ENCODE peak calls at places on chromosomes 4 and X, in six cellular contexts. O is NCI-H69, U is WTC11, R is adipocyte, L is HEK293T, F is hippocampal formation. G is an unnamed sample.

GRCh38 chr4:14054391-14054790 is 426.9 kb upstream of the BOD1L1 start:
- DNase-seq in U (no peak), F (no peak), L (no peak), O (no peak), R (no peak), G (no peak)

GRCh38 chrX:149699761-149700160 is 12.1 kb upstream of the MAGEA11 start:
- DNase-seq in F (no peak), L (no peak), R (no peak), O (no peak), U (no peak), G (no peak)

GRCh38 chr4:169383724-169384123 is 113.0 kb upstream of the SH3RF1 start:
- DNase-seq in L (no peak), O (no peak), R (peak), U (no peak), F (no peak), G (no peak)

GRCh38 chrX:154002215-154002719 is 17.4 kb downstream of the IRAK1 start:
- DNase-seq in O (peak), F (no peak), U (no peak), R (peak), L (no peak), G (peak)

GRCh38 chrX:53421772-53422090 is 723 bp downstream of the SMC1A start:
- DNase-seq in L (no peak), R (peak), U (no peak), F (no peak), O (no peak), G (no peak)

GRCh38 chrX:9466115-9466495 is 1.2 kb downstream of the TBL1X start:
- DNase-seq in O (peak), U (peak), L (peak), R (peak), F (no peak), G (no peak)

GRCh38 chr4:53479731-53480525 is 102.5 kb downstream of the FIP1L1 start:
- DNase-seq in L (no peak), O (no peak), F (no peak), U (no peak), R (peak), G (no peak)

GRCh38 chr4:91840359-91840758 is 463.4 kb upstream of the GRID2 start:
- DNase-seq in U (no peak), F (no peak), L (peak), O (peak), R (no peak), G (no peak)

GRCh38 chrX:103304705-103305104 is 6.1 kb downstream of the BEX2 start:
- DNase-seq in O (no peak), L (no peak), U (no peak), F (no peak), R (no peak), G (no peak)

GRCh38 chr4:1656132-1656531 is 28.0 kb downstream of the FAM53A start:
- DNase-seq in R (no peak), O (no peak), L (no peak), F (no peak), U (no peak), G (no peak)

GRCh38 chr4:89249716-89250361 is 57.8 kb downstream of the GPRIN3 start:
- DNase-seq in L (no peak), R (no peak), O (peak), U (peak), F (no peak), G (no peak)

GRCh38 chr4:98102660-98103059 is 40.6 kb downstream of the STPG2 start:
- DNase-seq in F (no peak), U (no peak), O (no peak), L (no peak), R (no peak), G (no peak)

GRCh38 chr4:100819505-100819904 is 301.7 kb upstream of the EMCN start:
- DNase-seq in U (no peak), O (no peak), L (no peak), R (no peak), F (no peak), G (no peak)